ENCODE peak calls at places on chromosomes 11 and 22, in six cellular contexts. P, H, N, I, M and Q are unnamed samples.
A peak's percentile ranks its signal among the peaks of the same experiment; 100 is the strongest.

GRCh38 chr11:3169952-3170755 is 5.0 kb upstream of the OSBPL5 start:
- DNase-seq in P (no peak), H (no peak), N (no peak), I (no peak), M (no peak), Q (no peak)

GRCh38 chr22:38924197-38924952 is 33.0 kb upstream of the APOBEC3A start:
- DNase-seq in P (peak; percentile 80), H (peak; percentile 97), N (no peak), I (no peak), M (no peak), Q (peak; percentile 94)

GRCh38 chr22:28329582-28330073 is 350.0 kb downstream of the TTC28 start:
- DNase-seq in P (no peak), H (no peak), N (no peak), I (no peak), M (no peak), Q (peak; percentile 6)

GRCh38 chr11:17343907-17344306 is 7.7 kb upstream of the NCR3LG1 start:
- DNase-seq in P (peak; percentile 56), H (no peak), N (no peak), I (no peak), M (no peak), Q (no peak)

GRCh38 chr22:22691055-22691454 is 46.6 kb downstream of the GGTLC2 start:
- DNase-seq in P (no peak), H (no peak), N (no peak), I (no peak), M (no peak), Q (no peak)

GRCh38 chr11:17767301-17767885 is 32.8 kb downstream of the KCNC1 start:
- DNase-seq in P (no peak), H (no peak), N (no peak), I (no peak), M (no peak), Q (no peak)

GRCh38 chr22:44714703-44715350 is 12.8 kb downstream of the PRR5 start:
- DNase-seq in P (no peak), H (no peak), N (no peak), I (no peak), M (no peak), Q (peak; percentile 48)

GRCh38 chr22:45164217-45165123 is 745 bp downstream of the NUP50 start:
- DNase-seq in P (no peak), H (no peak), N (peak; percentile 48), I (no peak), M (no peak), Q (peak; percentile 30)

GRCh38 chr11:93444671-93445073 is 98.5 kb downstream of the SMCO4 start:
- DNase-seq in P (no peak), H (peak; percentile 60), N (peak; percentile 16), I (no peak), M (peak; percentile 69), Q (no peak)

GRCh38 chr11:83047515-83048225 is 24.0 kb downstream of the RAB30 start:
- DNase-seq in P (no peak), H (no peak), N (no peak), I (no peak), M (no peak), Q (peak; percentile 79)

GRCh38 chr11:17595526-17596309 is 48.7 kb downstream of the OTOG start:
- DNase-seq in P (no peak), H (no peak), N (no peak), I (no peak), M (no peak), Q (no peak)

GRCh38 chr11:67032830-67033555 is 10.1 kb downstream of the SYT12 start:
- DNase-seq in P (no peak), H (no peak), N (no peak), I (no peak), M (no peak), Q (peak; percentile 26)

GRCh38 chr22:33598821-33599220 is 321.5 kb downstream of the LARGE1 start:
- DNase-seq in P (no peak), H (no peak), N (no peak), I (no peak), M (no peak), Q (no peak)

GRCh38 chr11:95435628-95436353 is 204.8 kb upstream of the SESN3 start:
- DNase-seq in P (no peak), H (no peak), N (no peak), I (no peak), M (no peak), Q (no peak)

GRCh38 chr11:94762208-94762607 is 5.9 kb upstream of the AMOTL1 start:
- DNase-seq in P (peak; percentile 34), H (no peak), N (no peak), I (no peak), M (no peak), Q (peak; percentile 47)

GRCh38 chr11:14642873-14643696 is 519 bp upstream of the PDE3B start:
- DNase-seq in P (no peak), H (no peak), N (peak; percentile 35), I (no peak), M (no peak), Q (no peak)

GRCh38 chr11:61787928-61788491 is 4.4 kb downstream of the TMEM258 start:
- DNase-seq in P (peak; percentile 48), H (peak; percentile 74), N (peak; percentile 60), I (no peak), M (no peak), Q (peak; percentile 43)

GRCh38 chr11:115884800-115885445 is 380.7 kb upstream of the CADM1 start:
- DNase-seq in P (no peak), H (no peak), N (no peak), I (no peak), M (no peak), Q (no peak)

GRCh38 chr11:132137981-132138313 is 767.5 kb downstream of the NTM start:
- DNase-seq in P (no peak), H (no peak), N (no peak), I (no peak), M (no peak), Q (no peak)

GRCh38 chr11:84691830-84692229 is 935.3 kb downstream of the DLG2 start:
- DNase-seq in P (no peak), H (no peak), N (no peak), I (no peak), M (no peak), Q (no peak)

GRCh38 chr11:17547932-17548331 is 873 bp downstream of the OTOG start:
- DNase-seq in P (no peak), H (no peak), N (no peak), I (no peak), M (no peak), Q (no peak)

GRCh38 chr11:128709402-128709801 is 15.5 kb downstream of the FLI1 start:
- DNase-seq in P (no peak), H (peak; percentile 12), N (no peak), I (no peak), M (no peak), Q (peak; percentile 99)

GRCh38 chr11:73359930-73360742 is 16.1 kb upstream of the RELT start:
- DNase-seq in P (no peak), H (peak; percentile 29), N (peak; percentile 63), I (no peak), M (no peak), Q (peak; percentile 36)

GRCh38 chr11:127059286-127060200 is 59.0 kb upstream of the KIRREL3 start:
- DNase-seq in P (no peak), H (no peak), N (no peak), I (no peak), M (no peak), Q (no peak)

GRCh38 chr22:49448546-49448945 is 379.1 kb downstream of the BRD1 start:
- DNase-seq in P (no peak), H (no peak), N (no peak), I (no peak), M (no peak), Q (no peak)

GRCh38 chr22:26364066-26365015 is 64.7 kb upstream of the ASPHD2 start:
- DNase-seq in P (peak; percentile 79), H (peak; percentile 72), N (peak; percentile 47), I (peak; percentile 27), M (peak; percentile 63), Q (peak; percentile 75)

GRCh38 chr11:63805844-63806415 is 7.3 kb upstream of the SPINDOC start:
- DNase-seq in P (no peak), H (no peak), N (no peak), I (no peak), M (no peak), Q (peak; percentile 33)

GRCh38 chr22:22520020-22520656 is at the start of gene ZNF280A:
- DNase-seq in P (peak; percentile 51), H (peak; percentile 94), N (peak; percentile 99), I (no peak), M (no peak), Q (peak; percentile 7)

GRCh38 chr11:122103366-122103765 is 12.6 kb downstream of the BLID start:
- DNase-seq in P (no peak), H (no peak), N (no peak), I (no peak), M (no peak), Q (no peak)
- H3K9ac ChIP-seq in P (peak overlapping the region; percentile 36), H (no peak overlapping the region), N (no peak overlapping the region), I (no peak overlapping the region), M (no peak overlapping the region), Q (no peak overlapping the region)

GRCh38 chr11:29530961-29531360 is 485.9 kb downstream of the KCNA4 start:
- DNase-seq in P (no peak), H (no peak), N (no peak), I (no peak), M (no peak), Q (no peak)

DNA sequence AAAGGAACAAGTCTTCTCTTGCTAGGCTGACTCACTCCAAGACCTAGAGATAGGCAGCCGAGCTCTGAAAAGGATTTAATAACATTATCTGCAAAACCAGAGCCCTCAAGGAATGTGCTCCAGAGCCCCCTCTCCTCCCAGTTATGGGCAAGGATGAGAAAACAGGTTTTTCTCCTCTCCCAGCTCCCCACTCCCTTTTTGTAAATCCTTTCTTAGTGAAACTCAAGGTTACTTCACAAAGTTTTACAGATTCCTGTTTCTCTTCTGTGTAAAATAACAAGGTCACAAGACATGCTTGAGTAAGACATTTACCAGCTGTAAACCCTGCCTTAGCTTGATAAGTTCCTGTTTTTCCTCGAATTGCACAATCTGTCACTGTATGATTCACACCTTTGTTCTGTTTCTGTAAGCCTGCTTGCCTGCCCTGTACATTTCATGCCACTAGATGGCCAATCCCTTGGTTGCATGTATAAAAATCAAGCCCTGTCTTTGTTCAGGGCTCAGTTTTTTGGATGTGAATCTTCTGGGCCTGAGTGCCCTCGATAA is 489.4 kb downstream of the KCNA4 start:
- DNase-seq in P (peak; percentile 15), H (peak; percentile 35), N (no peak), I (no peak), M (no peak), Q (peak; percentile 67)
- TF ChIP-seq MAX in P (no peak), H (no peak), N (no peak), I (no peak), M (no peak), Q (no peak)

DNA sequence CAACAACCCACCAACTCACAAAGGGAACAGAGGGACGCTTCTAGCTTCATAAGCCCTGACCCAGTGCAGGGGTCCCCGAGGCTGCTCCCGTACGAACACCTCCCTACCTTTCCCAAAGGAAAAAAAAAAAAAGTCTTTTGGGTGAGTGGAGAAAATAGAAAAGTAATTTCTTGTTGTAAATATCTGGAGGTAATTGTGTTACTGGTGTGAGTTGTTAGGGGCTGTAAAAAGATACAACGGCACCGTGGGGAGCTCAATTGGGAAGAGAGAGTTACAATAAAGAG is 3.4 kb downstream of the PAX6 start:
- DNase-seq in P (no peak), H (no peak), N (no peak), I (no peak), M (no peak), Q (no peak)
- TF ChIP-seq EZH2 in P (no peak), H (no peak), N (no peak), I (no peak), M (no peak), Q (no peak)

DNA sequence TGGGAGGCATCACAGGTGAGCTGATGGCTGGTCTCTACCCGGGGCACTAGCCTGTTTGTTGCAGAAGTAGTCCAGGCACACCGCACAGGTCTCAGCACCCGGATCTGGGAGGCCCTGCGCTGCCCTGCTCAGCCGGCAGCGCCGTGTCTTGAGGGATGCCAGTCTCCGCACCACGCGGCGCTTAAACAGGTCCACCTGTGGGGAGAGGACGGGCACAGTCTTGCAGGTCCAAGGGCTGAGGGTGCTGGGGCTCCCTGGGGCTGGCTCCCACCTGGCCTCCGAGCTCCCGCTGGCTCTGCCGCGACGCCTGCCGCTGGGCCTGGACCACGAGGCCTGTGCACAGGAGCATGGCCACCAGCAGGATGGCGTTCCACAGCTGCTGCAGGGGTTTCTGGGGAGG is 7.2 kb downstream of the RNF215 start:
- DNase-seq in P (no peak), H (no peak), N (no peak), I (no peak), M (no peak), Q (no peak)
- H3K9ac ChIP-seq in P (no peak overlapping the region), H (no peak overlapping the region), N (peak overlapping the region; percentile 26), I (no peak overlapping the region), M (no peak overlapping the region), Q (no peak overlapping the region)